ENCODE peak calls at places on chromosomes 5 and 9, in eight cellular contexts. Y is NCI-H1092; G is naive thymus-derived CD8-positive, alpha-beta T cell; Q is RWPE1; H is A549; B is stimulated activated CD8-positive, alpha-beta memory T cell treated with anti-CD3 and anti-CD28 coated beads, Interleukin-4, amount 100 ng/mL, for 1 hour; K is cardiac fibroblast; U is activated T-cell treated with anti-CD3 and anti-CD28 coated beads for 4 hours. X is an unnamed sample.

GRCh38 chr5:137521246-137521645 is 22.1 kb upstream of the SPOCK1 start:
- DNase-seq in Y (no peak), G (no peak), Q (no peak), H (no peak), B (no peak), K (no peak), U (no peak), X (no peak)

GRCh38 chr5:139668924-139669680 is 21.0 kb downstream of the CXXC5 start:
- DNase-seq in Y (no peak), G (no peak), Q (no peak), H (no peak), B (no peak), K (no peak), U (no peak), X (no peak)

GRCh38 chr5:77560677-77561263 is 68.7 kb upstream of the WDR41 start:
- DNase-seq in Y (peak), G (no peak), Q (peak), H (peak), B (no peak), K (peak), U (no peak), X (peak)

GRCh38 chr9:95175523-95175922 is 142.0 kb downstream of the FANCC start:
- DNase-seq in Y (no peak), G (no peak), Q (no peak), H (no peak), B (no peak), K (no peak), U (no peak), X (no peak)

GRCh38 chr5:78269088-78269703 is 25.3 kb downstream of the AP3B1 start:
- DNase-seq in Y (no peak), G (no peak), Q (peak), H (peak), B (no peak), K (peak), U (no peak), X (peak)

GRCh38 chr5:111950660-111951059 is 193.7 kb upstream of the NREP start:
- DNase-seq in Y (no peak), G (no peak), Q (no peak), H (no peak), B (no peak), K (no peak), U (no peak), X (peak)

GRCh38 chr9:124077915-124078572 is 66.5 kb downstream of the LHX2 start:
- DNase-seq in Y (no peak), G (no peak), Q (peak), H (no peak), B (no peak), K (peak), U (no peak), X (peak)

GRCh38 chr9:35756743-35757526 is 2.9 kb upstream of the MSMP start:
- DNase-seq in Y (peak), G (peak), Q (no peak), H (peak), B (peak), K (peak), U (peak), X (peak)

GRCh38 chr9:91589101-91589553 is 165.5 kb upstream of the NFIL3 start:
- DNase-seq in Y (peak), G (no peak), Q (no peak), H (no peak), B (no peak), K (peak), U (no peak), X (no peak)

GRCh38 chr5:6703791-6704190 is 9.4 kb upstream of the TENT4A start:
- DNase-seq in Y (no peak), G (no peak), Q (no peak), H (no peak), B (no peak), K (no peak), U (no peak), X (no peak)

X was measured in PC-3.